ENCODE peak calls at places on chromosomes 5 and 9, in nine cellular contexts. T is islet precursor cell, E is brain microvascular endothelial cell, Z is HFF-Myc, N is NCI-H1417, S is epithelial cell of esophagus, U is iPS-NIHi11, J is Ammon's horn, F is hepatic stellate cell. K is an unnamed sample.

GRCh38 chr9:71734953-71735352 is 33.4 kb downstream of the CEMIP2 start:
- DNase-seq in T (no peak), E (no peak), Z (no peak), N (no peak), S (no peak), U (no peak), J (no peak), F (no peak), K (no peak)

GRCh38 chr5:113761594-113761993 is 248.1 kb downstream of the YTHDC2 start:
- DNase-seq in T (no peak), E (no peak), Z (no peak), N (no peak), S (no peak), U (no peak), J (no peak), F (no peak), K (no peak)

GRCh38 chr5:1003296-1003937 is 5.2 kb upstream of the NKD2 start:
- DNase-seq in T (no peak), E (no peak), Z (no peak), N (peak; percentile 93), S (peak; percentile 94), U (no peak), J (no peak), F (no peak), K (peak; percentile 29)

GRCh38 chr5:87899109-87900100 is 369.2 kb downstream of the TMEM161B start:
- DNase-seq in T (peak; percentile 91), E (no peak), Z (no peak), N (no peak), S (peak; percentile 10), U (no peak), J (peak; percentile 91), F (no peak), K (peak; percentile 42)

GRCh38 chr5:113615708-113616107 is 102.2 kb downstream of the YTHDC2 start:
- DNase-seq in T (no peak), E (peak; percentile 28), Z (no peak), N (no peak), S (peak; percentile 8), U (no peak), J (no peak), F (peak; percentile 12), K (no peak)

GRCh38 chr9:121599186-121599871 is 52.1 kb upstream of the DAB2IP start:
- DNase-seq in T (peak; percentile 95), E (no peak), Z (no peak), N (peak; percentile 0), S (peak; percentile 64), U (peak; percentile 98), J (no peak), F (peak; percentile 84), K (no peak)

GRCh38 chr5:40676643-40677333 is 2.9 kb upstream of the PTGER4 start:
- DNase-seq in T (peak; percentile 72), E (peak; percentile 82), Z (peak; percentile 42), N (no peak), S (peak; percentile 70), U (no peak), J (no peak), F (peak; percentile 61), K (peak; percentile 86)

GRCh38 chr9:129964901-129965734 is 77.9 kb downstream of the FNBP1 start:
- DNase-seq in T (peak; percentile 57), E (peak; percentile 42), Z (no peak), N (no peak), S (peak; percentile 12), U (peak; percentile 16), J (peak; percentile 34), F (peak; percentile 53), K (peak; percentile 79)

GRCh38 chr9:133581553-133582343 is 27.4 kb downstream of the FAM163B start:
- DNase-seq in T (peak; percentile 76), E (no peak), Z (no peak), N (no peak), S (no peak), U (no peak), J (no peak), F (no peak), K (no peak)

GRCh38 chr5:6904822-6905221 is 191.6 kb downstream of the TENT4A start:
- DNase-seq in T (no peak), E (no peak), Z (no peak), N (no peak), S (no peak), U (no peak), J (no peak), F (no peak), K (no peak)

GRCh38 chr5:15487228-15487627 is 12.8 kb upstream of the FBXL7 start:
- DNase-seq in T (no peak), E (no peak), Z (no peak), N (no peak), S (no peak), U (no peak), J (no peak), F (no peak), K (no peak)

GRCh38 chr9:114450833-114451706 is 54.2 kb downstream of the WHRN start:
- DNase-seq in T (no peak), E (no peak), Z (no peak), N (no peak), S (peak; percentile 57), U (no peak), J (no peak), F (no peak), K (no peak)

GRCh38 chr5:72379936-72380335 is 59.8 kb downstream of the PTCD2 start:
- DNase-seq in T (no peak), E (peak; percentile 34), Z (no peak), N (no peak), S (peak; percentile 90), U (no peak), J (no peak), F (no peak), K (peak; percentile 23)

GRCh38 chr5:73564644-73565165 is 734 bp downstream of the ANKRA2 start:
- DNase-seq in T (no peak), E (peak; percentile 4), Z (no peak), N (no peak), S (no peak), U (no peak), J (no peak), F (no peak), K (peak; percentile 26)

GRCh38 chr5:36646507-36647023 is 40.2 kb downstream of the SLC1A3 start:
- DNase-seq in T (no peak), E (no peak), Z (no peak), N (no peak), S (no peak), U (no peak), J (no peak), F (no peak), K (no peak)

GRCh38 chr5:135008556-135008955 is 25.5 kb downstream of the PITX1 start:
- DNase-seq in T (no peak), E (no peak), Z (no peak), N (no peak), S (no peak), U (no peak), J (no peak), F (no peak), K (no peak)

GRCh38 chr5:141490271-141490670 is 1.4 kb downstream of the PCDHGC5 start:
- DNase-seq in T (no peak), E (no peak), Z (no peak), N (no peak), S (no peak), U (no peak), J (no peak), F (no peak), K (no peak)

GRCh38 chr5:176772271-176773210 is 37.8 kb upstream of the UNC5A start:
- DNase-seq in T (peak; percentile 24), E (no peak), Z (no peak), N (no peak), S (no peak), U (no peak), J (no peak), F (no peak), K (no peak)

GRCh38 chr5:134503088-134503936 is 22.2 kb upstream of the JADE2 start:
- DNase-seq in T (peak; percentile 99), E (peak; percentile 98), Z (peak; percentile 93), N (no peak), S (peak; percentile 96), U (peak; percentile 54), J (no peak), F (peak; percentile 91), K (peak; percentile 99)

GRCh38 chr5:41649659-41650058 is 139.3 kb upstream of the PLCXD3 start:
- DNase-seq in T (no peak), E (peak; percentile 88), Z (no peak), N (no peak), S (no peak), U (no peak), J (no peak), F (peak; percentile 2), K (peak; percentile 84)

GRCh38 chr5:53339962-53340540 is 140.4 kb upstream of the FST start:
- DNase-seq in T (no peak), E (no peak), Z (no peak), N (no peak), S (peak; percentile 76), U (no peak), J (no peak), F (no peak), K (no peak)

GRCh38 chr5:318341-318897 is 3.1 kb upstream of the AHRR start:
- DNase-seq in T (no peak), E (peak; percentile 58), Z (no peak), N (peak; percentile 76), S (peak; percentile 27), U (no peak), J (no peak), F (peak; percentile 84), K (no peak)

GRCh38 chr9:116156621-116157314 is 3.2 kb downstream of the PAPPA start:
- DNase-seq in T (peak; percentile 91), E (peak; percentile 78), Z (peak; percentile 59), N (peak; percentile 77), S (peak; percentile 56), U (peak; percentile 22), J (peak; percentile 16), F (peak; percentile 72), K (peak; percentile 93)

GRCh38 chr5:112776301-112776856 is 38.7 kb downstream of the APC start:
- DNase-seq in T (no peak), E (peak; percentile 58), Z (peak; percentile 4), N (no peak), S (peak; percentile 71), U (no peak), J (peak; percentile 16), F (no peak), K (peak; percentile 95)

GRCh38 chr5:174723315-174723978 is 935 bp upstream of the MSX2 start:
- DNase-seq in T (peak; percentile 73), E (no peak), Z (no peak), N (no peak), S (no peak), U (no peak), J (no peak), F (no peak), K (no peak)

GRCh38 chr9:27033815-27034403 is 28.4 kb upstream of the LRRC19 start:
- DNase-seq in T (peak; percentile 64), E (peak; percentile 70), Z (peak; percentile 15), N (peak; percentile 21), S (peak; percentile 58), U (peak; percentile 44), J (peak; percentile 50), F (peak; percentile 47), K (peak; percentile 57)

GRCh38 chr5:76269259-76269958 is 133.7 kb upstream of the IQGAP2 start:
- DNase-seq in T (no peak), E (no peak), Z (no peak), N (no peak), S (no peak), U (no peak), J (no peak), F (no peak), K (no peak)

GRCh38 chr5:132476853-132477729 is 13.5 kb downstream of the IRF1 start:
- DNase-seq in T (no peak), E (no peak), Z (no peak), N (no peak), S (no peak), U (no peak), J (no peak), F (no peak), K (no peak)

GRCh38 chr5:136028782-136029742 is at the start of gene TGFBI:
- DNase-seq in T (peak; percentile 84), E (no peak), Z (no peak), N (no peak), S (peak; percentile 80), U (peak; percentile 92), J (peak; percentile 36), F (peak; percentile 74), K (peak; percentile 54)

GRCh38 chr5:170861855-170862766 is at the start of gene RANBP17:
- DNase-seq in T (peak; percentile 91), E (peak; percentile 67), Z (no peak), N (peak; percentile 43), S (peak; percentile 76), U (peak; percentile 100), J (no peak), F (peak; percentile 52), K (peak; percentile 62)

GRCh38 chr9:111597852-111598729 is 1.4 kb downstream of the PTGR1 start:
- DNase-seq in T (peak; percentile 77), E (peak; percentile 53), Z (no peak), N (peak; percentile 17), S (peak; percentile 81), U (peak; percentile 80), J (peak; percentile 68), F (peak; percentile 55), K (peak; percentile 65)